ENCODE peak calls at places on chromosomes 3 and 15, in six cellular contexts. E is NCI-H1105 treated with DMSO at 0.1 percent for 48 hours, T is left cardiac atrium, D is NCI-H1436, A is GF-D8, V is GM10248. I is an unnamed sample.

GRCh38 chr3:58697552-58697951 is 31.0 kb upstream of the FAM3D start:
- DNase-seq in A (no peak), V (no peak), D (no peak), E (no peak), T (no peak), I (no peak)

GRCh38 chr3:34212671-34213070 is 414.2 kb downstream of the PDCD6IP start:
- DNase-seq in D (peak), E (peak), A (no peak), T (peak), V (no peak), I (no peak)

GRCh38 chr3:105764378-105765376 is 104.1 kb downstream of the CBLB start:
- DNase-seq in E (no peak), A (peak), T (no peak), D (no peak), V (no peak), I (no peak)

GRCh38 chr3:46378426-46378942 is 7.7 kb downstream of the CCR5 start:
- DNase-seq in T (peak), E (no peak), V (peak), A (peak), D (no peak), I (peak)

GRCh38 chr3:142028174-142028833 is 121.0 kb downstream of the TFDP2 start:
- DNase-seq in V (peak), D (peak), E (peak), T (no peak), A (peak), I (peak)

GRCh38 chr3:186967686-186968085 is 37.4 kb downstream of the ST6GAL1 start:
- DNase-seq in E (no peak), T (no peak), V (no peak), A (peak), D (no peak), I (no peak)

GRCh38 chr15:82739086-82739485 is 29.4 kb upstream of the AP3B2 start:
- DNase-seq in D (no peak), V (no peak), T (no peak), A (no peak), E (no peak), I (no peak)

GRCh38 chr3:183984749-183985729 is 32.6 kb downstream of the ABCC5 start:
- DNase-seq in D (no peak), V (no peak), A (no peak), E (no peak), T (no peak), I (no peak)

GRCh38 chr15:78392430-78392829 is 45.6 kb upstream of the IREB2 start:
- DNase-seq in V (no peak), A (no peak), T (no peak), D (peak), E (peak), I (no peak)

I was measured in OCI-LY7.